ENCODE peak calls at places on chromosomes 2 and 18, in six cellular contexts. X, K, I, B, Q and W are unnamed samples.

GRCh38 chr2:19623488-19623887 is 265.1 kb upstream of the OSR1 start:
- DNase-seq in X (peak), K (no peak), I (peak), B (no peak), Q (no peak), W (no peak)

GRCh38 chr2:241356871-241357260 is 781 bp downstream of the FARP2 start:
- DNase-seq in X (no peak), K (no peak), I (no peak), B (no peak), Q (no peak), W (no peak)

GRCh38 chr2:44937688-44938240 is 3.7 kb upstream of the SIX3 start:
- DNase-seq in X (no peak), K (no peak), I (no peak), B (no peak), Q (no peak), W (no peak)

GRCh38 chr2:237440819-237441281 is 26.9 kb upstream of the COL6A3 start:
- DNase-seq in X (no peak), K (no peak), I (peak), B (no peak), Q (no peak), W (no peak)

GRCh38 chr2:51807229-51807628 is 775.3 kb upstream of the NRXN1 start:
- DNase-seq in X (no peak), K (no peak), I (no peak), B (no peak), Q (no peak), W (no peak)

GRCh38 chr2:28406276-28407096 is 13.8 kb downstream of the FOSL2 start:
- DNase-seq in X (no peak), K (peak), I (peak), B (no peak), Q (no peak), W (no peak)

GRCh38 chr18:68262697-68263293 is 452.1 kb downstream of the TMX3 start:
- DNase-seq in X (peak), K (no peak), I (peak), B (no peak), Q (no peak), W (no peak)

GRCh38 chr2:113858764-113859163 is 31.1 kb upstream of the ACTR3 start:
- DNase-seq in X (peak), K (no peak), I (peak), B (no peak), Q (no peak), W (no peak)

GRCh38 chr2:16408331-16409005 is 257.2 kb downstream of the CYRIA start:
- DNase-seq in X (no peak), K (no peak), I (no peak), B (no peak), Q (no peak), W (no peak)

GRCh38 chr2:85756195-85756594 is 2.4 kb downstream of the ATOH8 start:
- DNase-seq in X (no peak), K (no peak), I (no peak), B (no peak), Q (no peak), W (no peak)
- H3K4me3 ChIP-seq in X (no peak), K (peak), I (peak), B (peak), Q (no peak), W (no peak)

GRCh38 chr18:79601234-79601633 is 78.4 kb upstream of the CTDP1 start:
- DNase-seq in X (no peak), K (no peak), I (no peak), B (peak), Q (no peak), W (no peak)

GRCh38 chr18:79598885-79599175 is 80.8 kb upstream of the CTDP1 start:
- DNase-seq in X (no peak), K (no peak), I (no peak), B (peak), Q (no peak), W (no peak)

GRCh38 chr18:79600141-79600540 is 79.5 kb upstream of the CTDP1 start:
- DNase-seq in X (no peak), K (no peak), I (no peak), B (peak), Q (no peak), W (no peak)

GRCh38 chr18:79599503-79599931 is 80.1 kb upstream of the CTDP1 start:
- DNase-seq in X (peak), K (no peak), I (peak), B (peak), Q (no peak), W (no peak)

DNA sequence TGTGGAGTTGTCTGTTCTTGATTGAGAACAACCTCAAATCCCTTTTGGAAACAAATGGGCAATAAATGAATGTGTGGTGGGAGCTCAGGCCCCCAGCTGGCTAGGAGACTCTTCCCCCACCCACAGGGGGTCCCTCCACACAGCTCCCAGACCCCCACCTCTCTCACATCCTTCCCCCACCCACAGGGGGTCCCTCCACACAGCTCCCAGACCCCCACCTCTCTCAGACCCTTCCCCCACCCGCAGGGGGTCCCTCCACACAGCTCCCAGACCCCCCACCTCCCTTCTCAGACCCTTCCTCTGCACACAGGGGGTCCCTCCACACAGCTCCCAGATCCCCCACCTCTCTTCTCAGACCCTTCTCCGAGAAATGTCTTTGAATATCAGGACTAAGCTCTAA is 79.0 kb upstream of the CTDP1 start:
- DNase-seq in X (no peak), K (no peak), I (no peak), B (peak), Q (no peak), W (no peak)
- H3K27ac ChIP-seq in X (no peak), K (no peak), I (no peak), B (no peak), Q (no peak), W (no peak)

GRCh38 chr2:21363364-21363763 is 239.6 kb downstream of the TDRD15 start:
- DNase-seq in X (no peak), K (no peak), I (no peak), B (no peak), Q (no peak), W (no peak)
- TF ChIP-seq CTCF in X (no peak), K (no peak), I (no peak), B (no peak), Q (no peak), W (no peak)

GRCh38 chr18:5998166-5998881 is 103.0 kb upstream of the TMEM200C start:
- DNase-seq in X (no peak), K (no peak), I (no peak), B (no peak), Q (no peak), W (no peak)

GRCh38 chr18:5997361-5997760 is 102.0 kb upstream of the TMEM200C start:
- DNase-seq in X (no peak), K (no peak), I (no peak), B (no peak), Q (no peak), W (no peak)

GRCh38 chr18:5993938-5994337 is 98.6 kb upstream of the TMEM200C start:
- DNase-seq in X (no peak), K (no peak), I (no peak), B (no peak), Q (no peak), W (no peak)

GRCh38 chr18:5992381-5992780 is 97.1 kb upstream of the TMEM200C start:
- DNase-seq in X (no peak), K (no peak), I (no peak), B (no peak), Q (no peak), W (no peak)

GRCh38 chr18:5995626-5996025 is 100.3 kb upstream of the TMEM200C start:
- DNase-seq in X (no peak), K (no peak), I (no peak), B (no peak), Q (no peak), W (no peak)
- H3K4me3 ChIP-seq in X (no peak), K (no peak), I (no peak), B (no peak), Q (no peak), W (no peak)